ENCODE peak calls at places on chromosomes 4 and X, in four cellular contexts. O, F, U and G are unnamed samples.

GRCh38 chrX:108437789-108438623 is at the start of gene COL4A6:
- DNase-seq in O (peak), F (no peak), U (peak), G (no peak)

GRCh38 chr4:148054275-148054674 is 322.4 kb downstream of the ARHGAP10 start:
- DNase-seq in O (no peak), F (no peak), U (no peak), G (no peak)

GRCh38 chr4:10078481-10079233 is 37.9 kb downstream of the WDR1 start:
- DNase-seq in O (no peak), F (no peak), U (no peak), G (no peak)

GRCh38 chrX:13646154-13646549 is 6.8 kb upstream of the TCEANC start:
- DNase-seq in O (peak), F (no peak), U (peak), G (peak)

GRCh38 chr4:168618577-168619265 is 121.9 kb downstream of the PALLD start:
- DNase-seq in O (no peak), F (no peak), U (no peak), G (no peak)

GRCh38 chrX:49930046-49930445 is 7.7 kb downstream of the CLCN5 start:
- DNase-seq in O (no peak), F (no peak), U (no peak), G (no peak)

GRCh38 chr4:55393461-55394320 is 2.1 kb upstream of the TMEM165 start:
- DNase-seq in O (no peak), F (no peak), U (no peak), G (no peak)

GRCh38 chr4:156606444-156607197 is 365.0 kb downstream of the PDGFC start:
- DNase-seq in O (no peak), F (no peak), U (no peak), G (no peak)

GRCh38 chr4:71609159-71609558 is 174.7 kb downstream of the GC start:
- DNase-seq in O (no peak), F (no peak), U (no peak), G (no peak)

GRCh38 chr4:167885872-167886271 is 206.5 kb upstream of the ANXA10 start:
- DNase-seq in O (no peak), F (no peak), U (no peak), G (no peak)

GRCh38 chr4:158134257-158134656 is 38.6 kb downstream of the GASK1B start:
- DNase-seq in O (no peak), F (no peak), U (no peak), G (no peak)

GRCh38 chr4:148740701-148741100 is 298.5 kb upstream of the NR3C2 start:
- DNase-seq in O (no peak), F (no peak), U (no peak), G (no peak)

GRCh38 chrX:148043456-148043855 is 62.3 kb downstream of the FMR1NB start:
- DNase-seq in O (no peak), F (no peak), U (no peak), G (no peak)

GRCh38 chrX:132505116-132505515 is 16.3 kb upstream of the MBNL3 start:
- DNase-seq in O (no peak), F (no peak), U (no peak), G (no peak)

GRCh38 chrX:42943051-42943450 is 165.1 kb upstream of the PPP1R2C start:
- DNase-seq in O (no peak), F (no peak), U (no peak), G (no peak)
- TF ChIP-seq NRF1 in O (no peak), F (no peak), U (no peak), G (no peak)

GRCh38 chr4:184450045-184450444 is 24.3 kb downstream of the IRF2 start:
- DNase-seq in O (no peak), F (no peak), U (no peak), G (no peak)
- TF ChIP-seq POLR2AphosphoS5 in O (no peak), F (no peak), U (no peak), G (no peak)

DNA sequence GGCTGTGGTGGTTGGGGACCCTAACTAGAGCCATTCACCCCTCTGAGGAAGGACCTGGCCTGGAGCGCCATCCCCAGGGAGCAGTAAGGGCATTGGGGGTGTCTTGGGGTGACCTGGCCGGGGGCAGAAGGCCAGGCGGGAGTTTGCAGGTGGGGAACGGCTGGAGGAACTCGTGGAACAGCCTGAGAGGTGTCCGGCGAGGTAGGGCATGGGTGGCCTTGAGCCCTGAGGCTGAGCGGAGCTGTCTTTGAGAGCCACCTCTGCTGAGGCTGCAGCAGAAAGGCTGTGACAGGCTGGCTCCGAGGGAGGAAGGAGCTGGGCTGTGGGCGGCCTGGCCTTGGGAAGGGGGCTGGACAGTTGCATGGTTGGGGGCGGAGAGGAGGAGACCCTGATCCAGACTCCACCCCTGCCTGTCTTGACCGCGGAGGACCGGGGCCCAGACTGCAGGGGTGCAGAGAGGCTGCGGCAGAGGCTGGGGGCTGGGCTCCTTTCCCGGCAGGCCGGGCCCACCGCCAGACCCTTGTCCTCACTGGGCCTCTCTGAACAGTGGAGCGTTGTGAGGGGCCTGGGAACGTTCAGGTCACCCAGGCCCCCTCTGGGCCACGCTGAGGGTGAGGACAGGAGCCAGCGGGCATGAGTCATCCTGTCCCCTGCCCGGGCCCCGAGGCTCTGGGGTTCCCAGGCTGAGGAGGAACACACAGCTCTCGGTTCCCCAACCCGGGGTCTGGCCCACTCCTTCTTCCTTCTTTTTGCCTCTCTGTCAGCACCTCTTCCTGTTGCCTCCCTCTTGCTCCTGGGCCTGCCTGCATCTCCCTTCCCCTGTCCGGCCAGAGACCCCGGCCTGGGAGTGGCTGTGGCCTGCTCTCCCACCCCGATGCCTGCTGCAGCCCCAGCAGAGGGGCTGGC is 8.1 kb downstream of the SH3BP2 start:
- DNase-seq in O (peak), F (peak), U (no peak), G (peak)
- TF ChIP-seq NRF1 in O (no peak), F (no peak), U (no peak), G (no peak)

GRCh38 chrX:39862958-39863357 is 234.8 kb downstream of the BCOR start:
- DNase-seq in O (no peak), F (no peak), U (no peak), G (no peak)

GRCh38 chrX:39857780-39858179 is 240.0 kb downstream of the BCOR start:
- DNase-seq in O (no peak), F (no peak), U (no peak), G (no peak)

GRCh38 chrX:39855748-39856129 is 242.0 kb downstream of the BCOR start:
- DNase-seq in O (peak), F (peak), U (no peak), G (no peak)

GRCh38 chrX:39856472-39857121 is 241.2 kb downstream of the BCOR start:
- DNase-seq in O (no peak), F (no peak), U (no peak), G (no peak)

DNA sequence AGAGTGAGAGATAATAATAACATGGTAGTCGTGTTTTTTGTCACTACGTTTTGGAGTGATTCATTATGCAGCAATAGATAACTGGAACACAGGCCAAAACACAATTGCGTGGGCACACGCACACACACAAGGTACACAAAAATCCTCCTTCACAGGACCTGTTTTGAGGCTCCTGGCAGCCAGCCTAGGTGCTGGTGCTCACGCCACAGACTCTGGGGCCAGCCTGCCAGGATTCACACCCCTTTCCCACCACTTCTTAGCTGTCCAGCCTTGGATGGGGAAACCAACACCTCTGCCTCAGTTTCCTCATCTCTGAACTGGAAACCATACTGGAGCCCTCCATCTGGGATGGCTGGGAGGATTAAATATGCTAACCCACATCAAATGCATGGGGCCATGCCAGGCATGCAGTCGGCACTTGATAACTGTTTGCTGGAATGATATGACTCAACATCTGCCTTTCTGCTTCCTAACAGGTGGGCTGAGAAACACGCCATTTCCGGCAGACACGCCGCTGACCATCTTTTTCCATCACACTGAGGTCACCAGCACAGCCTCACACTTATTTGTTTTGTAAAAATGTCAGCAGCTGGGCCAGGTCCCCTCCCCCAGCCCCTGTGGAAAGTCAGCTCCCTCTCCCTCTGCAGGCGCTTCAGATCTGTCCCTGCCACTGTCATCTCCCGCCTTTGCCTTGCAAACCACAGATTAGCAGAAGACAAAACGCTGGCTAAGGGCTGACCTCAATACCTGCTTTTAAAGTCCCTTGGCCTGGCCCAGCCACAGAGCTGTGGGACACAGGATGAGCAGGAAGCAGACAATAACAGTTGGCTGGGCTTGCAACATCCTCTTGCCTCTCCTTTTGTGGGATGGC is 237.5 kb downstream of the BCOR start:
- DNase-seq in O (peak), F (peak), U (peak), G (peak)
- TF ChIP-seq POLR2AphosphoS5 in O (peak), F (peak), U (no peak), G (no peak)

GRCh38 chr4:3293410-3294391 is 880 bp downstream of the RGS12 start:
- DNase-seq in O (no peak), F (no peak), U (no peak), G (no peak)
- TF ChIP-seq NRF1 in O (no peak), F (no peak), U (no peak), G (no peak)

DNA sequence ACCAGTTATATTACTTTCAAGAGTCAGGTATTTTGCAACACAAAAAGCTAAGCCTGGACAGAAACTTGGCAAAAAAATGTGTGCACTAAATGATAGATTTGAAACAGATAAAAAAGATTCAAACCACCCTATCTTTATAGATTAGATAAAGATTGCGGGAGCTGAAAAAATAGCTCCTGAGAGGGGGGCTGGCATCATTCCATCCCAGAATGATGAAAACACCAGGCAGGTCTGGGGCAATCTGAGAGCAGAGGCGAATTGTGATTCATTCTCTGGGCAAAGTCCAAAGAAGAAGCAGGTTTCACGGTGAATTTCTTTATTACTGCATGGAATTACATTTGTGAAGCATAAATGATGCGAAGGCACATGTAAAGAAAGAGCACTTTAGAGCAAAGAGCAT is 168.5 kb upstream of the DMD start:
- DNase-seq in O (no peak), F (no peak), U (no peak), G (no peak)
- TF ChIP-seq POLR2AphosphoS5 in O (no peak), F (no peak), U (no peak), G (no peak)

DNA sequence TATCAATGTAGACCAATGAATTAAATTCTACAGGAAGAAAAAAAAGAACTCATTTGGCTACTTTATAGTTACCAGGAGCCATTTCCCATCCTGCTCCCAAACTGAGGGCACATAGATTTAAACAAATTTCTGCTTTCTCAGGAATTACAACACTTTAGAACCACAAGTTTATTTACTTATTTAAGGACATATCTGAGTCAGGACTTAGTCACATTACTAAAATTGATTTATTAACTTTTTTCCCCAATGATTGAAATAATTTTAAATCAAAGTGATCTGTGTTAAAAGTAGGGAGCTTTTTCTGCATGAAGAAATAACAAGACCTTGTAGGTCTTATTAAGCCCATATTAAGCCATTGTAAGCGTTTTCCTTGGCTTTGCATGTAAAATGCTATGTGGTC is 291.0 kb upstream of the HAND2 start:
- DNase-seq in O (no peak), F (no peak), U (no peak), G (no peak)
- TF ChIP-seq NRF1 in O (no peak), F (no peak), U (no peak), G (no peak)

DNA sequence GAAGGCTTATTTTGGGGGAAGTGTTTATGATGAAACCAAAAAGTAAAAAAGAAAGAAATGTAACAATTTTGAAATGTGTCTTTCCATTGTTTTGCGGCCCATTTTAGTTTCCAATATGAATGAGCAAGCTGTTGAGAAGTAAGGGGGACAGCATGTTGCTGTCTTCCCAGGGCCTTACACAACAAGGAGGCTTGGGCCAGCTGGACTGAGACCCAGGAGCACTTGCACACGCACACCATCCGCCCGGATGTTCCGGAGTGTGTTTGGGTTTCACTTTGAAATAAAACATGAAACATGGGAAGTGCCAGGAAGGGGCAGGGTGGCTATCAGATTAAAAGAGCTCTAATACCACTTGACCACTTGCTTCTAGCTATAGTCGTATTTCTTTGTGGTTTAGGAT is 144.3 kb downstream of the NHS start:
- DNase-seq in O (no peak), F (no peak), U (no peak), G (no peak)
- TF ChIP-seq POLR2AphosphoS5 in O (no peak), F (no peak), U (no peak), G (no peak)

GRCh38 chr4:111632752-111633151 is 512.5 kb upstream of the FAM241A start:
- DNase-seq in O (no peak), F (no peak), U (no peak), G (no peak)

GRCh38 chr4:111631157-111631999 is 513.9 kb upstream of the FAM241A start:
- DNase-seq in O (no peak), F (no peak), U (no peak), G (no peak)

GRCh38 chr4:111633663-111634266 is 511.5 kb upstream of the FAM241A start:
- DNase-seq in O (no peak), F (no peak), U (no peak), G (no peak)

GRCh38 chr4:111628437-111628836 is 516.8 kb upstream of the FAM241A start:
- DNase-seq in O (no peak), F (no peak), U (no peak), G (no peak)

GRCh38 chr4:111630705-111631104 is 514.5 kb upstream of the FAM241A start:
- DNase-seq in O (no peak), F (no peak), U (no peak), G (peak)
- TF ChIP-seq NRF1 in O (no peak), F (no peak), U (no peak), G (no peak)

DNA sequence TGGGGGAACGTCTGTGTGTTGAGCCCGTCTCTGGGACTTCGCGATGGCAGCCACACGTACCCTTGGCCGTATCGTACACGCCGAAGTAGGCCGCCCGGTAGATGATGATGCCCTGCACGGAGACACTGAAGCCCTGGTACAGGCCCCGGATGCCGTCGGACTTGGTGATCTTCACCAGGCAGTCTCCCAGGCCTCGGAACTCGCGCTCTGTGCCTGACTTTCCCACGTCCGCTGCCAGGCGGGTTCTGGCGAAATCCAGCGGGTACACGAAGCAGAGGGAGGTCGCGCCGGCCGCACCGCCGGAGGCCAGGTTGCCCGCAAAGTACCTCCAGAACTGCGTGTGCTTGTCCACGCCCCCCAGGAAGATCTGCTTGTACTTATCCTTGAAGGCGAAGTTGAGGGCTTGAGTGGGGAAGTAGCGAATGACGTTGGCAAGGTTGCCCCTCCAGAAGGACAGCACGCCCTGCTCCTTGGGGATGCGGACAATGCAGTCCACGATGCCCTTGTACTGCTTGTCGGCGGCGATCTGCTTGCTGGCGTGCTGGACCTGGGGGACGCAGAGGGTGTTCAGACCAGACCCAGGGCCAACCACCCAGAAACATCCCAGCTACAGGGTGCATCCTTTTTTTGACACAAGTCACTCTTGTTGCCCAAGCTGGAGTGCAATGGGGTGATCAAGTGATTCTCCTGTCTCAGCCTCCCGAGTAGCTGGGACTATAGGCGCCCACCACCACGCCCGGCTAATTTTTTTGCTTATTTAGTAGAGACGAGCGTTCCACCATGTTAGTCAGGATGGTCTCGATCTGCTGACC is 2.5 kb downstream of the SLC25A6 start:
- DNase-seq in O (no peak), F (no peak), U (no peak), G (no peak)
- TF ChIP-seq POLR2AphosphoS5 in O (no peak), F (no peak), U (peak), G (no peak)